ENCODE peak calls at places on chromosomes 1 and 21, in ten cellular contexts. Z is NCI-H146; M is KBM-7; W is stimulated activated CD4-positive, alpha-beta T cell treated with anti-CD3 and anti-CD28 coated beads, Interleukin-15, amount 100 ng/mL, for 48 hours; R is stimulated activated CD8-positive, alpha-beta memory T cell treated with anti-CD3 and anti-CD28 coated beads, Interleukin-2, amount 100 ng/mL, for 48 hours; G is pancreas; V is transverse colon; J is HT1080; Y is NCI-H524 treated with DMSO at 0.1 percent for 48 hours; F is right atrium auricular region. L is an unnamed sample.
A peak's percentile ranks its signal among the peaks of the same experiment; 100 is the strongest.

GRCh38 chr1:195766709-195767108 is 841.5 kb downstream of the KCNT2 start:
- DNase-seq in Z (no peak), M (no peak), W (no peak), R (no peak), G (no peak), V (no peak), J (peak; percentile 31), Y (no peak), F (no peak), L (no peak)

GRCh38 chr1:39104158-39105060 is 78.3 kb downstream of the NDUFS5 start:
- DNase-seq in Z (peak; percentile 46), M (peak; percentile 51), W (no peak), R (no peak), G (no peak), V (peak; percentile 34), J (peak; percentile 35), Y (no peak), F (no peak), L (no peak)

GRCh38 chr1:110465038-110465813 is 14.3 kb downstream of the PROK1 start:
- DNase-seq in Z (peak; percentile 24), M (no peak), W (no peak), R (no peak), G (no peak), V (no peak), J (no peak), Y (peak; percentile 35), F (no peak), L (no peak)

GRCh38 chr1:64944913-64945312 is 21.4 kb downstream of the JAK1 start:
- DNase-seq in Z (no peak), M (no peak), W (no peak), R (no peak), G (no peak), V (no peak), J (no peak), Y (no peak), F (no peak), L (no peak)

GRCh38 chr1:33146038-33146437 is 35.8 kb downstream of the TRIM62 start:
- DNase-seq in Z (no peak), M (no peak), W (no peak), R (no peak), G (no peak), V (no peak), J (no peak), Y (no peak), F (no peak), L (no peak)

GRCh38 chr1:26284597-26285351 is 4.9 kb downstream of the SH3BGRL3 start:
- DNase-seq in Z (no peak), M (peak; percentile 97), W (peak; percentile 98), R (peak; percentile 94), G (peak; percentile 62), V (peak; percentile 82), J (peak; percentile 94), Y (no peak), F (peak; percentile 95), L (peak; percentile 72)

GRCh38 chr1:59318271-59318865 is 21.5 kb downstream of the FGGY start:
- DNase-seq in Z (no peak), M (no peak), W (no peak), R (no peak), G (no peak), V (no peak), J (no peak), Y (no peak), F (no peak), L (no peak)

GRCh38 chr1:38873027-38873969 is at the start of gene MYCBP:
- DNase-seq in Z (peak; percentile 89), M (peak; percentile 97), W (peak; percentile 94), R (peak; percentile 94), G (peak; percentile 96), V (peak; percentile 97), J (peak; percentile 96), Y (peak; percentile 56), F (peak; percentile 95), L (peak; percentile 98)

GRCh38 chr1:6245086-6245868 is 1.3 kb downstream of the HES3 start:
- DNase-seq in Z (peak; percentile 69), M (peak; percentile 88), W (peak; percentile 72), R (peak; percentile 75), G (peak; percentile 90), V (peak; percentile 78), J (peak; percentile 75), Y (no peak), F (no peak), L (peak; percentile 93)

GRCh38 chr21:38067086-38067739 is 151.0 kb upstream of the KCNJ6 start:
- DNase-seq in Z (no peak), M (no peak), W (no peak), R (no peak), G (no peak), V (no peak), J (no peak), Y (peak; percentile 5), F (no peak), L (no peak)

GRCh38 chr1:78950801-78951200 is 55.7 kb downstream of the ADGRL4 start:
- DNase-seq in Z (no peak), M (no peak), W (no peak), R (no peak), G (no peak), V (no peak), J (peak; percentile 7), Y (no peak), F (no peak), L (no peak)

GRCh38 chr1:228154685-228155571 is 5.2 kb downstream of the GJC2 start:
- DNase-seq in Z (peak; percentile 80), M (no peak), W (peak; percentile 51), R (peak; percentile 38), G (no peak), V (no peak), J (no peak), Y (no peak), F (no peak), L (no peak)

GRCh38 chr1:27356628-27357280 is 10.0 kb downstream of the MAP3K6 start:
- DNase-seq in Z (no peak), M (no peak), W (no peak), R (no peak), G (peak; percentile 75), V (peak; percentile 87), J (no peak), Y (no peak), F (no peak), L (no peak)

GRCh38 chr1:166925791-166926483 is 49.4 kb downstream of the ILDR2 start:
- DNase-seq in Z (no peak), M (no peak), W (no peak), R (no peak), G (no peak), V (no peak), J (peak; percentile 87), Y (no peak), F (no peak), L (no peak)

GRCh38 chr1:209674957-209675566 is at the start of gene G0S2:
- DNase-seq in Z (no peak), M (no peak), W (peak; percentile 32), R (no peak), G (peak; percentile 88), V (peak; percentile 79), J (no peak), Y (peak; percentile 36), F (peak; percentile 79), L (peak; percentile 29)

GRCh38 chr1:110340207-110340468 is 961 bp downstream of the RBM15 start:
- DNase-seq in Z (no peak), M (no peak), W (no peak), R (no peak), G (peak; percentile 49), V (peak; percentile 29), J (no peak), Y (no peak), F (no peak), L (no peak)

GRCh38 chr1:63148825-63149645 is 173.3 kb upstream of the FOXD3 start:
- DNase-seq in Z (peak; percentile 43), M (peak; percentile 46), W (no peak), R (no peak), G (no peak), V (no peak), J (peak; percentile 53), Y (no peak), F (no peak), L (no peak)

GRCh38 chr1:236365999-236366570 is 28.0 kb upstream of the EDARADD start:
- DNase-seq in Z (no peak), M (no peak), W (no peak), R (no peak), G (no peak), V (no peak), J (no peak), Y (no peak), F (peak; percentile 28), L (no peak)

GRCh38 chr1:204065174-204065985 is 7.5 kb upstream of the SOX13 start:
- DNase-seq in Z (peak; percentile 42), M (no peak), W (no peak), R (no peak), G (no peak), V (peak; percentile 49), J (peak; percentile 36), Y (no peak), F (no peak), L (no peak)

GRCh38 chr1:70487910-70488665 is 77.0 kb downstream of the CTH start:
- DNase-seq in Z (peak; percentile 15), M (peak; percentile 69), W (no peak), R (no peak), G (no peak), V (peak; percentile 14), J (peak; percentile 37), Y (peak; percentile 83), F (no peak), L (no peak)

GRCh38 chr1:100390507-100390906 is 38.2 kb downstream of the CDC14A start:
- DNase-seq in Z (no peak), M (no peak), W (no peak), R (no peak), G (no peak), V (no peak), J (no peak), Y (no peak), F (no peak), L (no peak)

GRCh38 chr1:170494369-170494768 is 37.6 kb upstream of the GORAB start:
- DNase-seq in Z (no peak), M (peak; percentile 88), W (no peak), R (no peak), G (no peak), V (peak; percentile 42), J (peak; percentile 92), Y (no peak), F (peak; percentile 60), L (no peak)

GRCh38 chr1:64082459-64082858 is 121.0 kb upstream of the UBE2U start:
- DNase-seq in Z (no peak), M (no peak), W (no peak), R (no peak), G (no peak), V (no peak), J (peak; percentile 72), Y (no peak), F (no peak), L (no peak)

GRCh38 chr21:14959343-14959742 is 105.5 kb downstream of the NRIP1 start:
- DNase-seq in Z (no peak), M (no peak), W (no peak), R (no peak), G (no peak), V (no peak), J (no peak), Y (no peak), F (no peak), L (no peak)

GRCh38 chr21:36966066-36966845 is at the start of gene HLCS:
- DNase-seq in Z (peak; percentile 87), M (peak; percentile 56), W (peak; percentile 62), R (peak; percentile 55), G (peak; percentile 85), V (peak; percentile 85), J (peak; percentile 44), Y (no peak), F (no peak), L (peak; percentile 65)

GRCh38 chr1:186301448-186301847 is 73.6 kb downstream of the TPR start:
- DNase-seq in Z (no peak), M (no peak), W (no peak), R (no peak), G (no peak), V (no peak), J (no peak), Y (no peak), F (no peak), L (no peak)

GRCh38 chr1:202181586-202181985 is 12.0 kb upstream of the LGR6 start:
- DNase-seq in Z (no peak), M (no peak), W (no peak), R (no peak), G (no peak), V (no peak), J (no peak), Y (no peak), F (no peak), L (no peak)